ENCODE peak calls at places on chromosomes 13 and 19, in ten cellular contexts. S is stimulated activated CD8-positive, alpha-beta memory T cell treated with anti-CD3 and anti-CD28 coated beads, Interleukin-7, amount 100 ng/mL, for 48 hours; B is omental fat pad; Z is stimulated activated CD4-positive, alpha-beta T cell treated with anti-CD3 and anti-CD28 coated beads, Interleukin-15, amount 100 ng/mL, for 24 hours; D is endodermal cell; K is NCI-H2081; F is adrenal gland; J is lung; E is AG10803; U is frontal cortex. I is an unnamed sample.

GRCh38 chr13:100637380-100637779 is 37.2 kb downstream of the TMTC4 start:
- DNase-seq in J (no peak), B (no peak), Z (no peak), K (no peak), D (no peak), U (no peak), F (no peak), E (no peak), S (no peak), I (no peak)

GRCh38 chr19:13781547-13781946 is 7.3 kb downstream of the C19orf53 start:
- DNase-seq in J (peak), D (peak), Z (peak), E (peak), S (no peak), K (peak), F (peak), B (peak), U (no peak), I (peak)

GRCh38 chr19:56101095-56101494 is 20.0 kb downstream of the ZNF787 start:
- DNase-seq in J (no peak), D (no peak), K (no peak), S (no peak), U (no peak), Z (no peak), E (no peak), B (no peak), F (no peak), I (no peak)

GRCh38 chr13:109496216-109496615 is 290.2 kb downstream of the IRS2 start:
- DNase-seq in J (no peak), K (no peak), U (no peak), B (no peak), D (no peak), Z (no peak), F (no peak), E (no peak), S (no peak), I (no peak)

GRCh38 chr19:1001538-1002166 is 1.4 kb downstream of the GRIN3B start:
- DNase-seq in B (no peak), D (peak), Z (peak), J (peak), F (no peak), K (peak), S (no peak), U (peak), E (no peak), I (peak)

GRCh38 chr19:46691948-46692347 is 25.0 kb downstream of the PRKD2 start:
- DNase-seq in E (no peak), F (no peak), Z (no peak), J (no peak), B (no peak), S (no peak), D (no peak), U (no peak), K (no peak), I (no peak)

GRCh38 chr13:55615080-55615479 is 1525.6 kb upstream of the PRR20A start:
- DNase-seq in K (no peak), Z (no peak), F (no peak), J (no peak), B (no peak), U (no peak), E (no peak), S (no peak), D (no peak), I (no peak)

GRCh38 chr13:76886292-76887061 is at the start of gene KCTD12:
- DNase-seq in B (peak), Z (peak), S (peak), F (peak), E (peak), D (peak), J (peak), U (peak), K (peak), I (peak)

I was measured in ELF-1.